ENCODE peak calls at places on chromosomes 1 and 21, in five cellular contexts. W is H1, P is NB4, Y is HCT116, N is A549. V is an unnamed sample.

GRCh38 chr1:161096514-161096913 is 1.6 kb upstream of the KLHDC9 start:
- DNase-seq in W (no peak), P (no peak), Y (no peak), N (no peak), V (no peak)

GRCh38 chr21:42107177-42107880 is 36.2 kb downstream of the UMODL1 start:
- DNase-seq in W (peak), P (no peak), Y (no peak), N (no peak), V (no peak)

GRCh38 chr1:21764615-21765423 is 18.1 kb downstream of the USP48 start:
- DNase-seq in W (no peak), P (peak), Y (no peak), N (peak), V (peak)

GRCh38 chr1:112862753-112863426 is 93.1 kb downstream of the SLC16A1 start:
- DNase-seq in W (no peak), P (no peak), Y (no peak), N (no peak), V (no peak)

GRCh38 chr1:157819886-157820285 is at the start of gene FCRL1:
- DNase-seq in W (no peak), P (peak), Y (no peak), N (no peak), V (no peak)

GRCh38 chr1:225811622-225812487 is 1.9 kb downstream of the EPHX1 start:
- DNase-seq in W (no peak), P (peak), Y (no peak), N (peak), V (no peak)

GRCh38 chr1:232773752-232774151 is 31.5 kb upstream of the MAP10 start:
- DNase-seq in W (no peak), P (no peak), Y (no peak), N (no peak), V (no peak)

GRCh38 chr1:62024690-62025089 is 170.0 kb upstream of the L1TD1 start:
- DNase-seq in W (no peak), P (no peak), Y (no peak), N (no peak), V (no peak)

GRCh38 chr1:153404768-153405167 is 11.6 kb upstream of the S100A7A start:
- DNase-seq in W (peak), P (peak), Y (peak), N (peak), V (no peak)

GRCh38 chr1:215794151-215794550 is 227.0 kb downstream of the KCTD3 start:
- DNase-seq in W (no peak), P (no peak), Y (no peak), N (no peak), V (no peak)

GRCh38 chr1:209257021-209257420 is 326.5 kb upstream of the CAMK1G start:
- DNase-seq in W (no peak), P (no peak), Y (no peak), N (no peak), V (no peak)

GRCh38 chr1:110490791-110491451 is 28.1 kb downstream of the KCNA10 start:
- DNase-seq in W (no peak), P (peak), Y (no peak), N (no peak), V (no peak)

GRCh38 chr21:38979271-38980196 is 173.8 kb downstream of the ETS2 start:
- DNase-seq in W (peak), P (peak), Y (no peak), N (no peak), V (no peak)

GRCh38 chr1:109193653-109194590 is 19.8 kb upstream of the SARS1 start:
- DNase-seq in W (peak), P (peak), Y (no peak), N (peak), V (peak)

GRCh38 chr1:181784039-181784683 is 277.4 kb downstream of the ZNF648 start:
- DNase-seq in W (no peak), P (peak), Y (no peak), N (no peak), V (no peak)

GRCh38 chr1:28898267-28898955 is 16.0 kb upstream of the EPB41 start:
- DNase-seq in W (no peak), P (no peak), Y (no peak), N (no peak), V (peak)

GRCh38 chr1:232186936-232187335 is 443.0 kb downstream of the SIPA1L2 start:
- DNase-seq in W (no peak), P (no peak), Y (no peak), N (no peak), V (no peak)

GRCh38 chr1:208731976-208732821 is 488.0 kb upstream of the PLXNA2 start:
- DNase-seq in W (no peak), P (no peak), Y (no peak), N (no peak), V (peak)

GRCh38 chr1:59332983-59333382 is 36.1 kb downstream of the FGGY start:
- DNase-seq in W (no peak), P (peak), Y (no peak), N (no peak), V (peak)

GRCh38 chr1:221217029-221217428 is 337.8 kb downstream of the HLX start:
- DNase-seq in W (no peak), P (no peak), Y (no peak), N (no peak), V (peak)

GRCh38 chr1:219266524-219266923 is 92.8 kb downstream of the LYPLAL1 start:
- DNase-seq in W (no peak), P (no peak), Y (no peak), N (no peak), V (no peak)

DNA sequence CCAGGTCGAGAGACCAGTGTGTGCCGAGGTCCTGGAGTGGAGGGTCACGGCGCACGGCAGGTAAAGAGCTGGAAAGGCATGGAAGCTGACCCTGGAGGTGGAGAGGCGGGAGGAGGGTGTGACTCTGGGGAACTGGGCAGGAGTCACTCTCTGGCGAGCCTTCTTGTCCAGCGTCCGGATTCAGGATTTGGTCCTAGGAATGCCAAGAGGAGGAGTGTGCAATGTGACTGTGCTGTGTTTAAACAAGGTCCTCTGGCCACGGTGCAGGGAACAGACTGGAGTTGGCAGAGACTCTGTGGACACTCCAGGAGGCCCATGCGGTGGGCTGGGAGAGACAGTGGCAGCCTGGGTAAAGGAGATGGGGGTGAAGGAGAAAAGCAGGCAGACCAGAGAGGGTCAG is 64.2 kb upstream of the CASZ1 start:
- DNase-seq in W (no peak), P (no peak), Y (no peak), N (no peak), V (no peak)
- H3K4me3 ChIP-seq in W (no peak), P (no peak), Y (no peak), N (no peak), V (no peak)

GRCh38 chr1:203537806-203538464 is 44.0 kb downstream of the OPTC start:
- DNase-seq in W (no peak), P (no peak), Y (no peak), N (peak), V (no peak)

GRCh38 chr1:203534012-203534411 is 40.1 kb downstream of the OPTC start:
- DNase-seq in W (no peak), P (no peak), Y (no peak), N (no peak), V (no peak)

GRCh38 chr1:203536575-203536974 is 42.6 kb downstream of the OPTC start:
- DNase-seq in W (no peak), P (no peak), Y (no peak), N (no peak), V (no peak)

GRCh38 chr1:203536981-203537455 is 43.1 kb downstream of the OPTC start:
- DNase-seq in W (no peak), P (peak), Y (no peak), N (peak), V (no peak)

DNA sequence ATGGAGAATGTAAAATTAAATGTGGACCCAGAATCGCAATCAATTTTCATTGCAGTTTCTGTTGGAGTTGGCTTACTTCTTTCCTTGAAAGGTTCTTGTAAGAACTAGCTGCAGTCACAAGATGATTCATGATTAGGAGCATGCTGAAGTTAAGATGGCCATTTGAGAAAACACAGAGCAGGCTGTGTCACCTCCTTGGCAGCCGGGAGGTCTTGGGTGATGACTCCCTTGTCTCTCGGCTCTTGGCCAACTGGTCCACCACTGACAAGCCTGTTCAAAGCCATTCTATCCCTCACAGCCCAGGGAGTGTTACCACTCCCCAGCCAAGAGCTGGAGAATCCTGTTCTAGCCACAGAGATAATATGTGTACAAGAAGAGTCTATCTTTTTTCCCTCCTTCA is 40.6 kb downstream of the OPTC start:
- DNase-seq in W (no peak), P (no peak), Y (no peak), N (peak), V (no peak)
- TF ChIP-seq MAX in W (no peak), P (no peak), Y (no peak), N (peak), V (no peak)

DNA sequence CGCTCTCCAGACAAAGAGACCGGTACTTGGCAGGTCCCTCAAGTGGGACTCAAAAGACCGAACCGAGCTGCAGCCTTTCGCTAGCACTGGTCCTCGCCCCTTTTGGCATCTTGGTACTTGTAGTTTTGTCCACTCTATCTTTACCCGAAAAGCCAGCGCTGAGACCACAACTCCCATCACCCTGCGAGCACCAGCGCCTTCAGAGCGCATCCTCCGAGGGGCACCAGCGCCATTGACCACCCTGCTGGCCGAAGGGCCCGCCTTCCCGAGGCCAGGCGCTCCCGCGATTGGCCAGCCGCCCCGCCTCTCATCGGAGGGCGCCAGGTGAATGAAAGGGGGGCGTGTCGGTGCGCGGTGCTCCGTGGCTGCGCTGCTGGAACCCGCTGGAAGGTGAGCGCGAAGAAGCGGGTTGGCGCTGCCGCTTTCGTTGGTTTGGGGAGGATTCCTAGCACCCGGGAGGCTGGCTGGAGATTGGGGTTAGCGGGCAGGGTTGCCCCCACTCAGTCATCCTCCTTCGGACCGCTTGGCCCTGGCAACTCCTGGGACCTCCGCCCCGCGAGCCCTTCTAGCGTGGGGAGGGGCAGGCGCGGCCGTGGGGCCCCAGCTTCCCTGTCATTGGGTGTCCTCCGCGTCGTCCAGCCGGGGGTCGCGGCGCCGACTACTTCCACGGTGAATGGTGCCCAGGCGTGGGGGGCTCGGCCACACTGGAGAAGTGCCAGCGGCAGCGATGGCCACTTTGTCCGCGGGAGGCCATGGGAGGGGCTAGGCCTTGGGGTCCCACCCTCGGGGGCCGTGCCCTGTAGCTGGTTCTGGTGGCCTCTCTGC is at the start of gene ZBTB8B:
- DNase-seq in W (peak), P (no peak), Y (peak), N (peak), V (peak)
- H3K4me3 ChIP-seq in W (peak), P (no peak), Y (peak), N (peak), V (peak)

GRCh38 chr1:71068325-71069240 is 12.3 kb downstream of the ZRANB2 start:
- DNase-seq in W (no peak), P (no peak), Y (no peak), N (no peak), V (no peak)
- TF ChIP-seq MAX in W (no peak), P (no peak), Y (no peak), N (no peak), V (no peak)

GRCh38 chr21:45858180-45858579 is 123.4 kb upstream of the COL6A1 start:
- DNase-seq in W (peak), P (no peak), Y (no peak), N (no peak), V (no peak)

GRCh38 chr21:45859041-45859761 is 122.4 kb upstream of the COL6A1 start:
- DNase-seq in W (peak), P (no peak), Y (no peak), N (no peak), V (no peak)

GRCh38 chr21:45856940-45857339 is 124.6 kb upstream of the COL6A1 start:
- DNase-seq in W (no peak), P (no peak), Y (no peak), N (no peak), V (no peak)

GRCh38 chr21:45856422-45856821 is 125.1 kb upstream of the COL6A1 start:
- DNase-seq in W (no peak), P (no peak), Y (no peak), N (no peak), V (no peak)

DNA sequence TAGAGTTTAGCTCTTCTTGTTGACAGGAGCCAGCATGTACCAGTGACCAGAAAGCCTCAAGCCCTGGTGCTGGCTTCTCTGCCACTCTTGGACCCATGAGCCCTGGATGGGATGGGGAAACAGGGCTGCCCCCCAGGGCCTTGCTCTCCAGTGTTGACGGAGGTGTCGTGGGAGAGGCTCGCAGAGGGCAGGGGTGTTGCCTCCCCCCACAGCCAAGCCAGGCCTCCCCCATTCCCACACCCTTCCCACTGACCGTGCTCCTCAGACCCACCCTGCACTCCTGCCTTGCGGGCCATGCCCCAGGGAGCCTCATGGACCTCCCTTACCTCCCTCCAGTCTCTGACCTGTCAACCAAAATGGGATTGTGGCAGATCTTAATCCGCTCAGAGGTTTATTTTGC is 123.8 kb upstream of the COL6A1 start:
- DNase-seq in W (peak), P (no peak), Y (no peak), N (no peak), V (no peak)
- H3K4me3 ChIP-seq in W (no peak), P (no peak), Y (no peak), N (no peak), V (no peak)

GRCh38 chr1:115203287-115203686 is 114.0 kb upstream of the TSPAN2 start:
- DNase-seq in W (no peak), P (no peak), Y (no peak), N (no peak), V (no peak)

GRCh38 chr1:115196291-115196690 is 107.0 kb upstream of the TSPAN2 start:
- DNase-seq in W (no peak), P (no peak), Y (no peak), N (no peak), V (no peak)

GRCh38 chr1:115201598-115201997 is 112.3 kb upstream of the TSPAN2 start:
- DNase-seq in W (no peak), P (no peak), Y (no peak), N (no peak), V (no peak)

GRCh38 chr1:115199416-115200132 is 110.3 kb upstream of the TSPAN2 start:
- DNase-seq in W (no peak), P (no peak), Y (no peak), N (no peak), V (no peak)

DNA sequence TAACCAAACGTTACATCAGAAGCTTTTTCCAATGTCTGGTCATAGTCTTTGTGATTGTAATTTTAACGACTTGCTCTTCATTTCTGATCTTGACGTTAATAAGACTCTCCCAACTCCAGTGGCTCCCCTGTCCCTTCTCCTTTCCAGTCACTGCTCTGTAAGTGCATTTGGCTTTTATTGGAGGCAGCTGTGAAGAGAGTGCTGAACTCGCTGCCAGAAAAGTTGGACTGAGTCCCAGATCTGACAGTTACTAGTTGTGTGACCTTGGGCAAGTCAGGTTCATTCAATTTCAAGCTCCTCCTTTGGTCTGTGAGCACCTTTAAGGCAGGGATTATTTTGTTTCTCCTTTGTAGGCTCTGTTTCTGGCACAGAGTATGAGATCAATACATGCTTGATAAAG is 109.6 kb upstream of the TSPAN2 start:
- DNase-seq in W (no peak), P (no peak), Y (no peak), N (no peak), V (no peak)
- TF ChIP-seq MAX in W (no peak), P (no peak), Y (no peak), N (no peak), V (no peak)

GRCh38 chr1:201487742-201488141 is 18.8 kb upstream of the PHLDA3 start:
- DNase-seq in W (no peak), P (no peak), Y (no peak), N (no peak), V (no peak)
- H3K4me3 ChIP-seq in W (no peak), P (no peak), Y (no peak), N (no peak), V (no peak)

GRCh38 chr1:75792091-75792490 is 4.6 kb upstream of the MSH4 start:
- DNase-seq in W (no peak), P (no peak), Y (no peak), N (no peak), V (no peak)
- TF ChIP-seq MAX in W (no peak), P (no peak), Y (no peak), N (no peak), V (no peak)

GRCh38 chr1:202807926-202808757 is at the start of gene KDM5B:
- DNase-seq in W (peak), P (peak), Y (peak), N (peak), V (peak)

GRCh38 chr1:202802998-202803932 is 5.0 kb downstream of the KDM5B start:
- DNase-seq in W (no peak), P (peak), Y (peak), N (peak), V (peak)

GRCh38 chr1:202807367-202807925 is 775 bp downstream of the KDM5B start:
- DNase-seq in W (peak), P (peak), Y (no peak), N (peak), V (no peak)

GRCh38 chr1:202806845-202807366 is 1.3 kb downstream of the KDM5B start:
- DNase-seq in W (peak), P (peak), Y (no peak), N (peak), V (peak)

DNA sequence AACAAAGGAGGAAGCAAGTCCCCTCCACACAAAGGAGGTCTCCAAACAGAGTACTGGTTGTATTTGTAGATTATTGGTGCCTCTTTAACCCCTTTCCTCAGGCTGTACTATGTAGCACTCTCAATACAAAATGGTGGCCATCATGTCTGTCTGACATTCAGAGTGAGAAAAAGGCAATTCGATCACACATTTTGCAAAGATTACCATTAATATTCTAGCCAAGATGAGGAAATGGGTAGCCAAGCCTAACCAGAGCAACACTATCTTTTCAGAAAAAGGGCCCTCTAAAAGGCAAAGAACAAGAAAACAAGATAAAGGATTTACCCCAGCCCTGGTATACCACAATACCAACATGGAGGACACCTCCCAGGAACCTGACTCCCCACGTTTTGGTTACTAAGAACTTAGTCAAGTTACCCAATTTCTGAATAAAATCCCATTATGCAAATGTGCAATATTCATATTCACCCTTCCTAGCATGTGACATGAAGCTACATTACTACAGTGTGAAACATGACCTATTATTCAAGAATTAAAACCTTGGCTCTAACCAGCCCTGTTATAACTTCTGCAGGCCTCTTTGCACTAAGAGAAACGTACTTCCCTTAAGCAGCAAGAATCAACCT is 2.2 kb downstream of the KDM5B start:
- DNase-seq in W (no peak), P (peak), Y (no peak), N (peak), V (peak)
- H3K4me3 ChIP-seq in W (peak), P (peak), Y (no peak), N (peak), V (peak)

DNA sequence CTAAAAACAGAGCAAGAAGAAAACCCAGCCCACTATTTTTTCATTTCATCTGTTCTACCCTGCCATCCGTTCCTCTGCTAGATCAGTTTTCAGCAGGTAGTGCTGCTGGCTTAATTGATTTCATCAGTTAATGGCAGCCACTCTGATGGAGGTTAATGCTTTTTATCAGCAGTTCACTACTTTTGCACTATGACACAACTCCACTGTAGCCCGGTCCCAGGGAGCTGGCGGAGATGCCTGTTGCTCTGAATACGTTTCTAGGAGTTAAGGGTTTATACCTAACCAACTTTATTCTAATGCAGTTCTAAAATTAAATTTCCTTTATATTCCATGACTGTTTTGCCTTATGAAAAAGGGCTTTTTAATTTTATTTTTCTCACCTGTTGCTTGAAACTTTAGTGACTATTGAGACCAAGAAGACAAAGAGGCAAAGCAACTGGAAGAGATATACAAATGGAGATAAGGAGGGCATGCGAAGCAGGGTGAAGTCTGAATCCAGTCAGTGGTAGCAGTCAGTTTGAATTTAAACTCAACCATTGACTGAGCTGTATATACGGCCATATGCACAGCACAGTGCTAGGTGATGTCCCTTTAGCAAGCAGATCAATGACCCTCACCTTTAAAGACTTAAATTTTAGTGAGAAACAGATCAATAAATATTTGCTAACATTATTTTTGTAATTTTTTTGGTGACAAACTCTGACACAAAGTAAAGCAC is 477.9 kb downstream of the LMO4 start:
- DNase-seq in W (no peak), P (no peak), Y (no peak), N (peak), V (no peak)
- TF ChIP-seq MAX in W (no peak), P (no peak), Y (no peak), N (no peak), V (no peak)